ENCODE peak calls at places on chromosomes 7 and 10, in six cellular contexts. K is skeletal muscle cell, R is AG10803, B is SJSA1, H is fibroblast of the aortic adventitia, T is GM23248. D is an unnamed sample.

GRCh38 chr7:141915565-141915964 is 634 bp upstream of the OR9A4 start:
- DNase-seq in K (no peak), T (no peak), B (no peak), H (no peak), R (no peak), D (peak; percentile 60)

GRCh38 chr10:124300735-124301134 is 118.0 kb downstream of the OAT start:
- DNase-seq in K (no peak), B (no peak), H (no peak), T (no peak), R (no peak), D (no peak)

GRCh38 chr7:24244554-24244953 is 39.4 kb upstream of the NPY start:
- DNase-seq in T (no peak), R (no peak), B (no peak), H (no peak), K (no peak), D (no peak)

GRCh38 chr7:47763063-47763974 is 181.4 kb upstream of the TNS3 start:
- DNase-seq in K (peak; percentile 71), H (peak; percentile 84), T (peak; percentile 82), R (peak; percentile 86), B (peak; percentile 99), D (no peak)

GRCh38 chr7:90337106-90337505 is 9.4 kb upstream of the GTPBP10 start:
- DNase-seq in H (peak; percentile 14), K (no peak), T (no peak), R (no peak), B (no peak), D (peak; percentile 4)

GRCh38 chr10:21021231-21021630 is 124.1 kb upstream of the NEBL start:
- DNase-seq in K (no peak), B (no peak), R (no peak), H (no peak), T (no peak), D (no peak)

GRCh38 chr10:30639946-30640786 is 10.6 kb upstream of the LYZL2 start:
- DNase-seq in H (peak; percentile 86), T (peak; percentile 77), B (peak; percentile 22), K (peak; percentile 23), R (peak; percentile 69), D (peak; percentile 42)

GRCh38 chr10:116521424-116522305 is 24.1 kb upstream of the PNLIP start:
- DNase-seq in B (peak; percentile 13), R (peak; percentile 57), T (peak; percentile 58), K (peak; percentile 5), H (peak; percentile 58), D (no peak)

GRCh38 chr10:130014734-130015695 is 50.9 kb upstream of the EBF3 start:
- DNase-seq in B (no peak), H (no peak), R (no peak), T (no peak), K (no peak), D (no peak)

GRCh38 chr10:6204063-6204340 is 1.3 kb downstream of the PFKFB3 start:
- DNase-seq in T (peak; percentile 45), R (no peak), H (no peak), B (peak; percentile 43), K (no peak), D (no peak)

GRCh38 chr7:152435384-152436278 is at the start of gene KMT2C:
- DNase-seq in R (peak; percentile 44), H (peak; percentile 30), T (peak; percentile 71), B (peak; percentile 65), K (no peak), D (no peak)

GRCh38 chr10:132785433-132786278 is at the start of gene NKX6-2:
- DNase-seq in K (no peak), H (no peak), B (no peak), T (peak; percentile 48), R (no peak), D (no peak)

GRCh38 chr10:132786279-132786528 is 257 bp upstream of the NKX6-2 start:
- DNase-seq in H (no peak), R (no peak), T (no peak), K (no peak), B (no peak), D (no peak)

GRCh38 chr10:132788180-132788830 is 2.4 kb upstream of the NKX6-2 start:
- DNase-seq in T (peak; percentile 41), R (peak; percentile 8), B (no peak), H (no peak), K (no peak), D (no peak)

GRCh38 chr10:132787253-132788179 is 1.6 kb upstream of the NKX6-2 start:
- DNase-seq in H (no peak), K (no peak), B (no peak), R (no peak), T (no peak), D (no peak)

GRCh38 chr10:132786529-132787252 is 744 bp upstream of the NKX6-2 start:
- DNase-seq in K (no peak), H (no peak), T (no peak), B (no peak), R (no peak), D (no peak)
- H3K4me3 ChIP-seq in K (no peak overlapping the region), H (no peak overlapping the region), T (no peak overlapping the region), B (no peak overlapping the region), R (no peak overlapping the region), D (no peak overlapping the region)

GRCh38 chr7:95916573-95917371 is 144.4 kb downstream of the DYNC1I1 start:
- DNase-seq in B (peak; percentile 83), H (peak; percentile 82), T (peak; percentile 72), R (peak; percentile 60), K (peak; percentile 6), D (peak; percentile 12)
- H3K4me3 ChIP-seq in B (peak overlapping the region; percentile 29), H (peak overlapping the region; percentile 6), T (peak overlapping the region; percentile 59), R (no peak overlapping the region), K (no peak overlapping the region), D (no peak overlapping the region)

GRCh38 chr7:1913290-1914282 is 243.5 kb downstream of the ELFN1 start:
- DNase-seq in R (no peak), B (no peak), K (no peak), T (no peak), H (no peak), D (no peak)
- H3K4me3 ChIP-seq in R (no peak overlapping the region), B (no peak overlapping the region), K (no peak overlapping the region), T (no peak overlapping the region), H (no peak overlapping the region), D (no peak overlapping the region)

GRCh38 chr7:27605689-27606269 is 56.9 kb downstream of the HIBADH start:
- DNase-seq in H (peak; percentile 57), T (peak; percentile 75), K (no peak), B (no peak), R (peak; percentile 26), D (no peak)
- H3K4me3 ChIP-seq in H (no peak overlapping the region), T (peak overlapping the region; percentile 41), K (no peak overlapping the region), B (peak overlapping the region; percentile 3), R (no peak overlapping the region), D (no peak overlapping the region)

GRCh38 chr7:134890246-134891240 is 95.8 kb upstream of the AGBL3 start:
- DNase-seq in R (peak; percentile 60), B (peak; percentile 37), K (peak; percentile 74), H (peak; percentile 60), T (peak; percentile 63), D (no peak)
- H3K4me3 ChIP-seq in R (peak overlapping the region; percentile 65), B (no peak overlapping the region), K (peak overlapping the region; percentile 64), H (peak overlapping the region; percentile 73), T (peak overlapping the region; percentile 70), D (no peak overlapping the region)

GRCh38 chr7:102810916-102811315 is 62.1 kb downstream of the FAM185A start:
- DNase-seq in H (no peak), T (no peak), B (no peak), K (no peak), R (no peak), D (no peak)
- H3K4me3 ChIP-seq in H (no peak overlapping the region), T (no peak overlapping the region), B (no peak overlapping the region), K (no peak overlapping the region), R (no peak overlapping the region), D (no peak overlapping the region)

GRCh38 chr10:1488970-1489548 is 248.3 kb downstream of the ADARB2 start:
- DNase-seq in K (no peak), T (no peak), H (no peak), B (no peak), R (no peak), D (no peak)
- H3K4me3 ChIP-seq in K (no peak overlapping the region), T (no peak overlapping the region), H (no peak overlapping the region), B (no peak overlapping the region), R (no peak overlapping the region), D (no peak overlapping the region)

DNA sequence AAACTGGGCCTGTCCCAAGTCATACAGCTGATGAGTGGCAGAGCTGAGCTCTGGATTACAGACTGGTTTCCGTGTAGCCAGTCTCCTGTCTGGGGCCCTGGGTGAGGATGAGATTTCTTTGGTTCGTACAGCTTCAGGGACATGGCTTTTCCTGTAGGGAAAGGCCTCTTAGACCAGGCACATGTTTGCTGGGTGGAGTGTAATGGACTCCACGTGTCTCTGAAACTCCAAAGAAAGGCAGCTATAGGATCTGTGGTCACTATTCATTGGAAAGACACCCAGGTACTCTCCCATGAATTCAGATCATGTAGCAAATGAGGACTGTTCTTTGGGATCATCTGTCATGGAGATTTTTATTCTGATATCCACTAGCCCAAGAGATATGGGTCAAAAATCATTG is 2.4 kb downstream of the HABP2 start:
- DNase-seq in T (no peak), R (no peak), B (no peak), H (no peak), K (no peak), D (no peak)
- H3K4me3 ChIP-seq in T (no peak overlapping the region), R (no peak overlapping the region), B (no peak overlapping the region), H (no peak overlapping the region), K (no peak overlapping the region), D (no peak overlapping the region)

DNA sequence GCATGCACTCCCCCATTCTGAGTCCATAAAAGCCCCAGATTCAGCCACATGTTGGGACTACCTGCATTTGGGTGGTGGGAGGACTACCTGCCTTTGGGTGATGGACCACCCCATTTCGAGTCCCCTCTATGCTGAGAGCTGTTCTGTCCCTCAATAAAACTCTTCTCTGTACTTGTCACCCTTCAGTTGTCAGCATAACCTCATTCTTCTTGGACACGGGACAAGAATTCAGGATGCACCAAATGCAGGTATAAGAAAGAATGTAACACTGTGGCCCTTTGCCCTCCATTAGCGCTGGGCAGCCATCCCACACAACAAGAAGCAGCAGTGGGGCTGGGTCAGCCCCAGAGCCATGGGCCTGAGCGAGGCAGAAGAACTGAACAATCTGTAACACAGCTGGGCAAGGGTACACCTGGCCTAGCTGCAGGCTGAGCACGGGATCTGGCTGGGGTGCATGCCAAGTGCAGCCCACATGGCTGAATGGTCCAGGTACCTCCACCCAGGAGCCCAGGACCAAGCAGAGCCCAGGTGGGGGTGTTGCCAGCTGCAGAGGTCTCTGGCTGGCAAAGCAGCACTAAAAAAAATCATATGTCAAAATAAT is 1344.3 kb upstream of the LRRTM3 start:
- DNase-seq in B (no peak), T (no peak), K (no peak), R (no peak), H (no peak), D (no peak)
- H3K4me3 ChIP-seq in B (no peak overlapping the region), T (no peak overlapping the region), K (no peak overlapping the region), R (no peak overlapping the region), H (no peak overlapping the region), D (no peak overlapping the region)

DNA sequence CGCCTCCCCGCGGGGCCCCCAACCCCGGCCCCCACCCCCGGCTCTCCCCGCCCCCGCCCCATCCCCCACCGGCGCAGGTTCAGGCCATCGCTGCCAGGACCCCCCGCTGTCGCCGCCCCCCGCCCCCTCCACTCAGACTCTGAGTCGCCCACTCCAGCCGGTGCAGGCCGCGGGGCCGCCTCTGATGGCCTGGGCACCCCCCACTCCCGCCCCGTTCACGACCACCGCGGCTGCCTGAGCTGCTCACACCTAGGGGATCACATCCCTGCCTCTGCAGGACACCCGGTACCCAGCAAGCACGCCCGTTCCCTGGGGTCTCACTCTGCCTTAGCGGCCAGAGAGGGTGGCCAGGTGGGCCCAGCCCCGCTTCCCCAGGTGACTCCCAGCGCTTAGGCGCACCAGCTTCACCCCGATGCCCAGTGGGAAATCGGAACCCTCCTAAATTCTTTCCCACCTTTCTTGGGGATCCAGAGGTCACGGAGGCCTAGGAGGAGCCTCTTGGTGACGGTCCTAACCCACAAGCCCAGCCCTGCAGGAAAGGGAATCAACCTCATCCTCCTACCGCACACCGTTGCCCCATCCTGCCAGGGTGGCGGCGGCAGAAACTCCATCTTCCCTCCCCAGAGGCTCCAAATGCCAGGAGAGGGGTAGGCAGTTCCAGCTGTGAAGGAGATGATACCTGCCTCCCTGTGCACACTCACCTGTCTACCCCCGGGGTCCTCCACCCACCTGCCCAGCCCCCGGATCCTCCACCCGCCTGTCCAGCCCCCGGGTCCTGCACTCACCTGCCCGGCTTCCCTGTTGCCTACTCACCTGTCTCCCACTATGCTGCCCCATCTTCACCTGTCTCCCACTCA is 13.7 kb upstream of the DNAAF5 start:
- DNase-seq in B (no peak), T (no peak), R (no peak), H (no peak), K (no peak), D (no peak)
- H3K4me3 ChIP-seq in B (no peak overlapping the region), T (no peak overlapping the region), R (no peak overlapping the region), H (no peak overlapping the region), K (peak overlapping the region; percentile 27), D (no peak overlapping the region)